ENCODE peak calls at places on chromosomes 11 and 22, in eight cellular contexts. Z, F, E, B, P, R, M and U are unnamed samples.

GRCh38 chr11:19698493-19699292 is 13.9 kb upstream of the NAV2 start:
- DNase-seq in Z (no peak), F (peak; percentile 89), E (no peak), B (no peak), P (no peak), R (no peak), M (no peak), U (no peak)

GRCh38 chr22:44793506-44794225 is 41.3 kb downstream of the ARHGAP8 start:
- DNase-seq in Z (no peak), F (no peak), E (no peak), B (no peak), P (no peak), R (no peak), M (no peak), U (no peak)

GRCh38 chr22:23574371-23574811 is 5.7 kb downstream of the IGLL1 start:
- DNase-seq in Z (no peak), F (no peak), E (no peak), B (peak; percentile 22), P (peak; percentile 53), R (no peak), M (no peak), U (no peak)

GRCh38 chr11:3849297-3849874 is 6.1 kb upstream of the STIM1 start:
- DNase-seq in Z (no peak), F (no peak), E (no peak), B (no peak), P (no peak), R (no peak), M (peak; percentile 57), U (no peak)

GRCh38 chr22:25048659-25049657 is 96.4 kb downstream of the KIAA1671 start:
- DNase-seq in Z (no peak), F (peak; percentile 77), E (no peak), B (peak; percentile 72), P (peak; percentile 75), R (peak; percentile 69), M (peak; percentile 60), U (no peak)

GRCh38 chr11:66337103-66337899 is 1.1 kb upstream of the RIN1 start:
- DNase-seq in Z (no peak), F (peak; percentile 22), E (no peak), B (no peak), P (peak; percentile 63), R (no peak), M (peak; percentile 8), U (no peak)

GRCh38 chr22:41178425-41178975 is 26.6 kb upstream of the L3MBTL2 start:
- DNase-seq in Z (no peak), F (peak; percentile 88), E (no peak), B (no peak), P (no peak), R (no peak), M (no peak), U (no peak)

GRCh38 chr22:39913886-39914285 is 13.0 kb downstream of the GRAP2 start:
- DNase-seq in Z (peak; percentile 78), F (no peak), E (no peak), B (no peak), P (no peak), R (no peak), M (no peak), U (no peak)

GRCh38 chr11:130404727-130405126 is 23.7 kb downstream of the ADAMTS8 start:
- DNase-seq in Z (no peak), F (no peak), E (no peak), B (no peak), P (no peak), R (no peak), M (no peak), U (no peak)

GRCh38 chr11:11748706-11749365 is 92.9 kb upstream of the USP47 start:
- DNase-seq in Z (peak; percentile 21), F (no peak), E (no peak), B (no peak), P (no peak), R (no peak), M (no peak), U (no peak)

GRCh38 chr22:42651134-42651533 is 1.9 kb upstream of the CYB5R3 start:
- DNase-seq in Z (no peak), F (no peak), E (no peak), B (no peak), P (no peak), R (no peak), M (no peak), U (no peak)

GRCh38 chr22:50694099-50694498 is 21.5 kb downstream of the SHANK3 start:
- DNase-seq in Z (no peak), F (no peak), E (no peak), B (no peak), P (no peak), R (no peak), M (no peak), U (no peak)

GRCh38 chr11:70731670-70732492 is 333.6 kb downstream of the CTTN start:
- DNase-seq in Z (no peak), F (no peak), E (no peak), B (no peak), P (peak; percentile 43), R (no peak), M (no peak), U (no peak)

GRCh38 chr11:70730411-70730810 is 332.1 kb downstream of the CTTN start:
- DNase-seq in Z (no peak), F (no peak), E (no peak), B (no peak), P (no peak), R (no peak), M (no peak), U (no peak)

GRCh38 chr11:70734379-70734778 is 336.1 kb downstream of the CTTN start:
- DNase-seq in Z (no peak), F (no peak), E (no peak), B (no peak), P (no peak), R (no peak), M (no peak), U (no peak)

GRCh38 chr11:70733327-70734325 is 335.3 kb downstream of the CTTN start:
- DNase-seq in Z (no peak), F (no peak), E (no peak), B (no peak), P (peak; percentile 53), R (no peak), M (no peak), U (no peak)

DNA sequence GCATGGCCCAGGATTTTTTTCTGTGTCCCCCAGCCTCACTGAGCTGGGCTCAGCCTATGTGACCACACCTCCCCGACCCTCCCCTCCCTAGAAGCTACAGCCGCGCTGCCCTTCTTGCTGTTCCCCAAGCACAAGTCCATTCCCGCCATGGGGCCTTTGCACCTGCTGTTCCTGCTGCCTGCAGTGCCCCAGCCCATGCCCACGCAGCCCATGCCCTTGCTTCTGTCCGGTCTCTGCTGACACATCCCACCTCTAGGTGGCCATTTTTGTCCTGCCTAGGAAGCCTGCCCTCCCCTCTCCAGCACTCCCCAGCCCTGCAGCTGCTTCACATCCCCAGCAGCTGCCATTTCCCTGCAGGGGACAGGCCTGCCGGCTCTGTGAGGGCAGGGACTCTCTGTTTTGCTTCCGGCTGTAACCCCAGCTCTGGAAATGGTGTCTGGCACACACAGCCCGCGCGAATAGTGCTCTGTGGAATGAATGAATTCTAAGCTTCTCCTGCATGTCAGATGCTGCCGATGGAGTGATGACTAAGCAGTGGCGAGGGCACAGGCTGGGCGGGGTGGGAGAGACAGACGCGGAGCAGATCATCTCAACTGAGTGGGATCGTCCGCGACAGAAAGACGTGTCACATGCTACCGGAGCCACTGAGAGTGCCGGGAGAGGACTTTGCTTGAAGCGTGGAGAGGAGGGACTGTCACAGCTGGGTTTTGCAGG is 334.3 kb downstream of the CTTN start:
- DNase-seq in Z (no peak), F (no peak), E (no peak), B (no peak), P (peak; percentile 35), R (no peak), M (no peak), U (no peak)
- TF ChIP-seq CTCF in Z (no peak), F (no peak), E (no peak), B (no peak), P (no peak), R (no peak), M (no peak), U (no peak)

DNA sequence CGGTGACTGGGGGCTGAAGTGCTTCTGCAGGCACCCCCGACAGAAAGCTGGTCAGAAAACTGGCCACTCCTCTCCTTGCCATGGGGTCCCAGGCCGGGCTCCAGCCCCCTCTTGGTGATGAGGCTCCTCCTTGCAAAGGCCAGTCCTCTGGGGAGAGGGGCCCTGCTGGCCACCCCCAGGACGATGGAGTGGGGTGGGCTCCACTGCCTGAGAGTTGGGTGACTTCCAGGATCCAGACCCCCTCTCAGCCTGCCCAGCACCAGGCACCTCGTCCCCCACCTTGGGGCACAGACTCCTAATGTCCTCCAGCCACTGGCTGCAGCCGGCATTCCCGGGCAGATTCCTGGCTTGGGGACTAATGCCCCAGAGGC is 441 bp upstream of the RPS6KA4 start:
- DNase-seq in Z (no peak), F (no peak), E (no peak), B (no peak), P (no peak), R (no peak), M (no peak), U (no peak)
- TF ChIP-seq CTCF in Z (no peak), F (no peak), E (no peak), B (no peak), P (no peak), R (no peak), M (no peak), U (no peak)

GRCh38 chr11:43268786-43269185 is 43.0 kb upstream of the API5 start:
- DNase-seq in Z (no peak), F (no peak), E (no peak), B (no peak), P (no peak), R (no peak), M (no peak), U (no peak)
- TF ChIP-seq CTCF in Z (no peak), F (no peak), E (no peak), B (no peak), P (no peak), R (no peak), M (no peak), U (no peak)

DNA sequence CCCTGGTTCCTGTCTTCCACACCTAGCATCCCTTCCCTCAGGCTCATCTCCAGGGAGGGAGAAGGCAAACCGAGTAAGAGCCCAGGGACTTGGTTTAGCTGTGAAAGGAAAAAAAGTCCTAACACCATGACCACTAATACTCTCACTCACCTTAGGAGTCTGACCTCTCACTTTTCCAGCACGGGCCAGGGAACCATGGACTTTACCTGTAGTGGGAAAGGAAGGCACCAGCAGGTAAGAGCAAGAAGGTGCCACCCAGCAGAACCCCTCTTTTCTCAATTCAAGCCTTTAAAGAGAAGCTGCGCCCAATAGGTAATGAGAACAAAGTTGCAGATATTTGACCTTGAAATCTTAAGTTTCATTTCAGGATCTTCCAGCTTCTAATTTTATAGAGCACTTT is 1.1 kb downstream of the FAU start:
- DNase-seq in Z (no peak), F (no peak), E (no peak), B (no peak), P (no peak), R (no peak), M (no peak), U (no peak)
- TF ChIP-seq CTCF in Z (no peak), F (no peak), E (no peak), B (no peak), P (no peak), R (no peak), M (no peak), U (no peak)

GRCh38 chr11:79055866-79056632 is 384.8 kb downstream of the TENM4 start:
- DNase-seq in Z (no peak), F (no peak), E (no peak), B (no peak), P (no peak), R (no peak), M (no peak), U (no peak)
- TF ChIP-seq CTCF in Z (no peak), F (no peak), E (peak; percentile 23), B (no peak), P (no peak), R (no peak), M (no peak), U (no peak)